ENCODE peak calls at places on chromosomes 4 and X, in five cellular contexts. H, G, D, S and F are unnamed samples. For H3K9me3, the result is how much of the 10 kb centered on the place peaks cover.

GRCh38 chrX:31555506-31555905 is 483.7 kb upstream of the FTHL17 start:
- DNase-seq in H (peak), G (no peak), D (no peak), S (no peak), F (no peak)

GRCh38 chr4:156633846-156634245 is 337.8 kb downstream of the PDGFC start:
- DNase-seq in H (no peak), G (no peak), D (no peak), S (no peak), F (no peak)

GRCh38 chr4:6945052-6945409 is 35.4 kb downstream of the TBC1D14 start:
- DNase-seq in H (no peak), G (no peak), D (no peak), S (no peak), F (no peak)

GRCh38 chrX:15530318-15530717 is 29.7 kb downstream of the BMX start:
- DNase-seq in H (no peak), G (no peak), D (no peak), S (no peak), F (no peak)

GRCh38 chrX:39220952-39221351 is 419.7 kb downstream of the MID1IP1 start:
- DNase-seq in H (no peak), G (no peak), D (no peak), S (no peak), F (no peak)

GRCh38 chr4:153083447-153083921 is 120.8 kb upstream of the TRIM2 start:
- DNase-seq in H (peak), G (no peak), D (peak), S (no peak), F (no peak)

GRCh38 chrX:9291666-9292065 is 173.2 kb upstream of the TBL1X start:
- DNase-seq in H (no peak), G (no peak), D (peak), S (no peak), F (no peak)

GRCh38 chr4:180641495-180641894 is 1601.7 kb upstream of the TENM3 start:
- DNase-seq in H (no peak), G (no peak), D (no peak), S (no peak), F (no peak)

GRCh38 chrX:17377047-17377692 is 2.2 kb downstream of the NHS start:
- DNase-seq in H (peak), G (peak), D (peak), S (peak), F (no peak)

GRCh38 chr4:53913098-53913497 is 151.3 kb downstream of the CHIC2 start:
- DNase-seq in H (no peak), G (no peak), D (no peak), S (no peak), F (no peak)

GRCh38 chr4:80321776-80322175 is 13.8 kb upstream of the CFAP299 start:
- DNase-seq in H (no peak), G (no peak), D (no peak), S (no peak), F (no peak)

GRCh38 chrX:13265549-13266132 is 54.2 kb downstream of the ATXN3L start:
- DNase-seq in H (no peak), G (no peak), D (no peak), S (no peak), F (no peak)

GRCh38 chr4:56874918-56875317 is 32.8 kb upstream of the REST start:
- DNase-seq in H (no peak), G (no peak), D (no peak), S (no peak), F (no peak)

GRCh38 chr4:25466966-25467697 is 90.1 kb downstream of the ANAPC4 start:
- DNase-seq in H (no peak), G (no peak), D (no peak), S (no peak), F (no peak)

GRCh38 chrX:8586953-8587352 is 122.3 kb downstream of the VCX3B start:
- DNase-seq in H (no peak), G (no peak), D (peak), S (no peak), F (no peak)

GRCh38 chr4:25914670-25915358 is 794 bp downstream of the SMIM20 start:
- DNase-seq in H (no peak), G (no peak), D (no peak), S (no peak), F (no peak)

GRCh38 chrX:34365482-34365881 is 233.4 kb upstream of the FAM47A start:
- DNase-seq in H (peak), G (no peak), D (peak), S (no peak), F (no peak)

GRCh38 chr4:21327976-21328700 is 620.4 kb downstream of the KCNIP4 start:
- DNase-seq in H (no peak), G (no peak), D (no peak), S (no peak), F (no peak)

GRCh38 chrX:23304881-23305280 is 29.8 kb upstream of the PTCHD1 start:
- DNase-seq in H (no peak), G (no peak), D (no peak), S (no peak), F (no peak)

GRCh38 chr4:22090655-22091350 is 142.2 kb upstream of the KCNIP4 start:
- DNase-seq in H (no peak), G (no peak), D (no peak), S (no peak), F (no peak)

GRCh38 chr4:16597829-16598228 is 300.6 kb downstream of the LDB2 start:
- DNase-seq in H (peak), G (no peak), D (no peak), S (no peak), F (no peak)

GRCh38 chrX:96771500-96771899 is 86.9 kb downstream of the DIAPH2 start:
- DNase-seq in H (no peak), G (no peak), D (no peak), S (no peak), F (no peak)

GRCh38 chrX:149979126-149979644 is 40.9 kb upstream of the EOLA2 start:
- DNase-seq in H (no peak), G (no peak), D (no peak), S (no peak), F (no peak)

GRCh38 chr4:106676173-106676921 is 307.8 kb upstream of the GIMD1 start:
- DNase-seq in H (no peak), G (no peak), D (no peak), S (no peak), F (no peak)

GRCh38 chrX:17987783-17988182 is 126.7 kb upstream of the RAI2 start:
- DNase-seq in H (no peak), G (no peak), D (no peak), S (no peak), F (no peak)

GRCh38 chrX:23952984-23953907 is 45.4 kb downstream of the CXorf58 start:
- DNase-seq in H (no peak), G (no peak), D (no peak), S (no peak), F (no peak)

GRCh38 chrX:154980330-154981115 is 42.0 kb downstream of the F8 start:
- DNase-seq in H (peak), G (peak), D (peak), S (peak), F (no peak)

GRCh38 chr4:88008624-88009235 is 1.3 kb downstream of the PKD2 start:
- DNase-seq in H (no peak), G (no peak), D (no peak), S (no peak), F (no peak)

GRCh38 chr4:27787195-27787594 is 926.6 kb downstream of the STIM2 start:
- DNase-seq in H (no peak), G (no peak), D (no peak), S (no peak), F (no peak)

GRCh38 chr4:173332963-173333657 is 1.0 kb downstream of the HMGB2 start:
- DNase-seq in H (peak), G (no peak), D (no peak), S (no peak), F (no peak)

GRCh38 chrX:12967711-12968465 is 7.0 kb upstream of the TMSB4X start:
- DNase-seq in H (no peak), G (no peak), D (no peak), S (no peak), F (no peak)

GRCh38 chrX:20320461-20321159 is 53.9 kb upstream of the RPS6KA3 start:
- DNase-seq in H (no peak), G (no peak), D (no peak), S (no peak), F (no peak)

GRCh38 chr4:66572949-66573348 is 902.7 kb upstream of the EPHA5 start:
- DNase-seq in H (peak), G (no peak), D (no peak), S (no peak), F (no peak)

GRCh38 chr4:6546681-6547447 is 28.1 kb upstream of the MAN2B2 start:
- DNase-seq in H (peak), G (peak), D (peak), S (no peak), F (no peak)

GRCh38 chr4:165131247-165131832 is 18.7 kb upstream of the TMEM192 start:
- DNase-seq in H (peak), G (no peak), D (peak), S (peak), F (no peak)

GRCh38 chrX:9342581-9343051 is 122.2 kb upstream of the TBL1X start:
- DNase-seq in H (peak), G (peak), D (peak), S (peak), F (no peak)

GRCh38 chrX:155334486-155335316 is at the start of gene CLIC2:
- DNase-seq in H (peak), G (peak), D (peak), S (peak), F (no peak)

GRCh38 chrX:86148594-86148993 is 343 bp downstream of the DACH2 start:
- DNase-seq in H (no peak), G (no peak), D (no peak), S (no peak), F (no peak)

GRCh38 chr4:8515316-8516060 is 64.7 kb upstream of the GPR78 start:
- DNase-seq in H (peak), G (no peak), D (no peak), S (no peak), F (no peak)

DNA sequence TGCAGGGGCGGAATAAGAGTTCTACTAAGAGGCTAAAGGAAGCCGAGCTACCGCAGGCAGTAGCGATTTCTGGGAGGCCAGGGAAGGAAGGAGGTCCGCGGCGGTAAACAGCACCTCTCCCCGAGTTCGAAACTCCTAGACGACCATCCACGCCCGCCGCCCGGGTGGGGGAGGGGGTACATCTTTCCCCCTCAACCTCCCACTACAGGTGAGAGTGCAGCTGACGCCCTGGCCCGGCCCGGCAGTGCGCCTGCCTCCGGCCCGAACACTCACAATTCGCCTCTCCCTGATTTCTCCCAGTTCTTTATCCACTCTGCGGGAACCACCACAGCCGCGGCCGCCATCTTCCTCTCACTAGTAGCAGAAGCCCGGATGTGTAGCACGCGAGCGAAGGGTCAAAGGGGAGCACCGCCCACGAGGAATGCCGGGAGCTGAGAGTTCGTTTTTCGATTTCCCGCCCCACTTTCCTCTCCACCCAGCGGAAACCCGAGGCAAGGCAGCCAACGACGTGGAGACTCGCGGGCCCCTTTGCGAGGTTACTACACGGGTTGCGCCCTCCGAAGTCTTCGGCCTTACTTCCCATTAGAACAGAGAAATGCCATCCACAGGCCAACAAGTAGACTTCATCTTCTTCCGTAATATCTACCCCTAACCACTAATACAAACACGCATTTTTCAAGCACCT is at the start of gene THOC2:
- DNase-seq in H (peak), G (peak), D (peak), S (peak), F (peak)
- TF ChIP-seq POLR2A in H (peak), G (no peak), D (no peak), S (peak), F (no peak)

GRCh38 chr4:762211-763190 is 56.9 kb downstream of the PCGF3 start:
- DNase-seq in H (no peak), G (peak), D (no peak), S (no peak), F (no peak)
- H3K9me3 ChIP-seq in H (under half), G (under half), D (under half), S (under half), F (under half)

GRCh38 chr4:71186566-71187398 is 152.0 kb upstream of the SLC4A4 start:
- DNase-seq in H (peak), G (peak), D (peak), S (peak), F (no peak)
- TF ChIP-seq POLR2A in H (peak), G (peak), D (no peak), S (peak), F (peak)

GRCh38 chr4:23972202-23972601 is 82.4 kb upstream of the PPARGC1A start:
- DNase-seq in H (peak), G (no peak), D (no peak), S (no peak), F (no peak)
- H3K9me3 ChIP-seq in H (under half), G (under half), D (under half), S (under half), F (under half)

DNA sequence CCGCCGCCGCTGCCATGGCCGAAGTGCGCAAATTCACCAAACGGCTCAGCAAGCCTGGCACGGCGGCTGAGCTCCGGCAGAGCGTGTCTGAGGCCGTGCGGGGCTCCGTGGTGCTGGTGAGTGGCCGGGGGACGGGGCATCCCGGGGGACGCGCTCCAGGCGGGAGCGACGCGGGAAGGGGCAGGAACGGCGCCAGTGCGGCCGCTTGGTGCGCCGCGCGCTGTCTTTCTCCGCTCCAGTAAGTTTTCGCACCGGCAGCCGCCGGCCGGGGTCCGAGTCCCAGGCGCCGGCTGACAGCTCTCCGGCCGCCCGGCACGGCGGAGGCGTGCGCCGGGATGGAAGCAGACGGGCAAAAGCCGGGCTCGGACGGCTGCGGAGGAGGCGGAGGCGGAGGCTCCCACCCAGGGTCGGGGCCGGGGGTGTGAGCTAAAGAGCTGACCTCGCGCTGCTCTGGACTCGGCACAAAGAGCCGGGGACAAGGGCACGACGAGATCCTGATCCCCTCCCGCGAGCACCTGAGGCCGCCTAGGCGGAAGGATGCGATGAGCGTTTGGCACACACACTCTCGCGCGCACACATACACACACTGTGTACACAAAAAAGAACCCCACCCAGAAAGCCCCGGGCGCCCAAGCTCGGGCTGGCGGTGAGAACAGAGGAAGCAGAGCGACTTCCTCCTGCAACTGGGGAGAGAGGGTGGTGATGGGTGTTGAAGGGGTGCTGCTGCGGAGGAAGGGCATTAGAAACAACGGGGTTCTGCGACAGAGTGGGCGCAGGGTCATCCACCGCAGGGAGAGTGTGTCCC is 545 bp downstream of the DOCK11 start:
- DNase-seq in H (no peak), G (peak), D (peak), S (no peak), F (peak)
- TF ChIP-seq POLR2A in H (no peak), G (no peak), D (no peak), S (peak), F (no peak)

DNA sequence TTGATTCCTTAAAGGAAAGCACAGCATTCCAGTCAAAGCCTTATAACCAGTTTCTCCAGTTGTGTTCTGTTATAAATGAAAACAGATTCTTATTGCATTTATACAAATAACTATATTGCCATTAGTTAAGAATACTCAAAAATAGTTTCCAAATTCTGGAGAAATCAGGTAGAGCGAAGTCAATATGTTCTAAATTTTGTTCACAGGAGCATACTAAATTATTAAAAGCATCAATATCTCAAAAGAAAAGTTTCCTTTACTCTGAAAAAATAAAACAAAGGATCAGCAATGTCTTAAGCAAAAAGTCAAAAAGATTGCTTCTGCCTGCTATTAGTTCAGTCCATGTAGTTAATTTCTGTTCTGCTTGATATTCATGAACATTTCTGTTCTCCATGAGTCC is 39.7 kb downstream of the PGRMC2 start:
- DNase-seq in H (no peak), G (no peak), D (no peak), S (no peak), F (no peak)
- H3K9me3 ChIP-seq in H (under half), G (under half), D (under half), S (under half), F (under half)

GRCh38 chrX:48794340-48794920 is 7.4 kb upstream of the HDAC6 start:
- DNase-seq in H (no peak), G (no peak), D (no peak), S (no peak), F (no peak)
- TF ChIP-seq POLR2A in H (no peak), G (no peak), D (no peak), S (no peak), F (no peak)

GRCh38 chr4:149793459-149793858 is 22.2 kb downstream of the IQCM start:
- DNase-seq in H (peak), G (no peak), D (no peak), S (no peak), F (no peak)

GRCh38 chr4:149791836-149792235 is 23.8 kb downstream of the IQCM start:
- DNase-seq in H (peak), G (no peak), D (no peak), S (no peak), F (no peak)

GRCh38 chr4:149790172-149790907 is 25.3 kb downstream of the IQCM start:
- DNase-seq in H (no peak), G (no peak), D (no peak), S (no peak), F (no peak)

GRCh38 chr4:149796381-149796780 is 19.3 kb downstream of the IQCM start:
- DNase-seq in H (no peak), G (no peak), D (no peak), S (no peak), F (no peak)

DNA sequence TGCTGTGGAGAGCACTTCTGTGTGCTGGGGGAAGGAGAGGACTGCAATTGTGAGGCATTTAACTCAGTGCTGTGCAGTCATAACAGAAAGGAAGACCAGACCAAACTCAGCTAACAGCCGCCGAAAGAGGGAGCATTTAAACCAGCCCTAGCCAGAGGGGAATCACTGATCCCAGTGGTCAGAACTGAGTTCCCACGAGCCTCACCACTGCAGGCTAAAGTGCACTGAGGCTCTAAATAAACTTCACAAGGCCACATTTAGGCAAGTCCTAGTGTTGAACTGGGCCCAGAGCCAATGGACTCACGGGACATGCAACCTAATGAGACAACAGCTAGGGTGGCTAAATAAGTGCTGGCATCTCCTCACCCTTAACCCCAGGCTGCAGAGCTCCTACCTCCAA is 20.4 kb downstream of the IQCM start:
- DNase-seq in H (no peak), G (peak), D (no peak), S (no peak), F (no peak)
- H3K9me3 ChIP-seq in H (under half), G (under half), D (under half), S (under half), F (under half)

DNA sequence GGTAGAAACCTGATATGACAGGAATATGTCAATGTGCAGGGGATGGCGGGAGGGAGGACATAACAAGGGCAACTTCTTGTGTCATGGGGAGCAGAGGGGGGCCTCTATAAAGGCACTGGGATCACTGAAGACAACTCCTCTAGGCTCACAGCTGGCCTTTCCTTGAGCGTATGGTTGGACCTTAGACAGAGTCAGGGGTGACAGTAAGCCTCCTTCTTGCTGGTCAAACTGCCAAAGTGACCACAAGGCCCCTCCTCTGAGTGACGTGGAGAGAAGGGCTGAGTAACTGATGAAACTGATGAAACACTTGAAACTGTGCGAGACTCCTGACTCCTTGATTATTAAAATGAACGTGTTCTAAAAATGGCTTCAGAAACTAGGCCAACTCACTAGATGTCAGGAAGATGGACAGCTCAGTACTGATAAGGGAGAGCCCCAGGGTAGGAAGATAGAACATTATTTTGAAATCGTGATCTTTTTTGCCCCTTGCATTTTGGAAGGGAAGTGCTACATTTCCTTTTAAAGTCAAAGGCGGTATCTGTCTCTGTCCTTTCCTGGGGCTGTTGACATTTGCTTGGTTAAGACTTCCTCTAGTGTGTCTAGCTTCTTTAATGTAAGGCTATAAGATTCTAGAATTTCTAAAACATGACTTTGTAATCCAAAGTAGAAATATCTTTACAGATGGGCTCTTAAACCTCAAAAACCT is 1.6 kb downstream of the RAB33A start:
- DNase-seq in H (peak), G (peak), D (peak), S (no peak), F (no peak)
- TF ChIP-seq POLR2A in H (peak), G (no peak), D (no peak), S (no peak), F (peak)